ENCODE peak calls at places on chromosome X, in nine cellular contexts. Z is IMR-90; R is caudate nucleus; A is HEK293T; D is anterior cingulate cortex; F is activated T-cell treated with anti-CD3 and anti-CD28 coated beads, Interleukin-2, amount 50 U/mL, for 72 hours; U is T-cell; Q is brain microvascular endothelial cell; L is AG20443. E is an unnamed sample.

GRCh38 chrX:1564750-1565683 is 26.4 kb upstream of the AKAP17A start:
- DNase-seq in A (no peak), L (no peak), Z (no peak), F (no peak), Q (no peak), U (no peak), R (no peak), D (no peak), E (no peak)

GRCh38 chrX:38717871-38718270 is 83.4 kb upstream of the MID1IP1 start:
- DNase-seq in Q (peak; percentile 3), A (peak; percentile 52), R (no peak), U (no peak), Z (peak; percentile 20), L (peak; percentile 20), D (no peak), F (peak; percentile 6), E (peak; percentile 2)

GRCh38 chrX:114582698-114583395 is 1.0 kb upstream of the HTR2C start:
- DNase-seq in F (no peak), D (no peak), R (no peak), Z (no peak), Q (no peak), A (no peak), L (peak; percentile 1), U (no peak), E (no peak)

GRCh38 chrX:19177710-19178109 is 55.4 kb upstream of the ADGRG2 start:
- DNase-seq in Q (no peak), Z (no peak), A (no peak), D (no peak), L (no peak), F (no peak), U (no peak), R (no peak), E (peak; percentile 45)

GRCh38 chrX:103688949-103689348 is 2.5 kb upstream of the MORF4L2 start:
- DNase-seq in Z (peak; percentile 44), A (peak; percentile 49), F (no peak), Q (peak; percentile 5), R (no peak), U (no peak), D (no peak), L (no peak), E (peak; percentile 30)

GRCh38 chrX:154310991-154311541 is 15.5 kb downstream of the TKTL1 start:
- DNase-seq in U (no peak), F (no peak), D (no peak), R (no peak), L (no peak), Z (peak; percentile 7), Q (no peak), A (no peak), E (no peak)

GRCh38 chrX:69079278-69079677 is 86.0 kb downstream of the PJA1 start:
- DNase-seq in Z (peak; percentile 36), D (no peak), F (no peak), Q (no peak), A (no peak), L (peak; percentile 25), R (no peak), U (no peak), E (no peak)

GRCh38 chrX:85611926-85612325 is 232.5 kb upstream of the POF1B start:
- DNase-seq in Z (peak; percentile 22), L (peak; percentile 11), D (no peak), Q (no peak), A (peak; percentile 11), U (no peak), R (no peak), F (no peak), E (peak; percentile 2)

GRCh38 chrX:78650906-78651437 is 8.2 kb downstream of the RTL3 start:
- DNase-seq in U (no peak), L (no peak), R (no peak), F (no peak), Z (peak; percentile 73), D (no peak), Q (peak; percentile 23), A (no peak), E (peak; percentile 14)

GRCh38 chrX:47158131-47158530 is 13.1 kb downstream of the RBM10 start:
- DNase-seq in R (no peak), F (no peak), Z (no peak), Q (no peak), L (no peak), U (no peak), D (no peak), A (no peak), E (no peak)

GRCh38 chrX:139246295-139246694 is 284.2 kb upstream of the F9 start:
- DNase-seq in D (no peak), U (no peak), L (peak; percentile 15), R (no peak), A (no peak), Q (no peak), F (no peak), Z (no peak), E (no peak)

GRCh38 chrX:135557344-135557743 is 36.9 kb downstream of the INTS6L start:
- DNase-seq in Q (no peak), D (no peak), Z (no peak), U (no peak), A (no peak), F (no peak), R (no peak), L (no peak), E (no peak)

GRCh38 chrX:131747173-131747572 is 203.3 kb downstream of the OR13H1 start:
- DNase-seq in A (no peak), Q (peak; percentile 70), U (peak; percentile 64), R (no peak), F (peak; percentile 71), D (no peak), L (no peak), Z (peak; percentile 90), E (no peak)

GRCh38 chrX:48776818-48777439 is 9.5 kb upstream of the GATA1 start:
- DNase-seq in U (no peak), A (no peak), Q (no peak), Z (no peak), R (no peak), L (no peak), F (no peak), D (no peak), E (no peak)

GRCh38 chrX:149314031-149314430 is 191.1 kb downstream of the IDS start:
- DNase-seq in Q (peak; percentile 22), D (no peak), R (no peak), U (no peak), F (no peak), L (peak; percentile 9), A (no peak), Z (no peak), E (no peak)

GRCh38 chrX:123201720-123202119 is 17.6 kb downstream of the GRIA3 start:
- DNase-seq in R (no peak), U (no peak), D (no peak), L (no peak), Z (no peak), F (no peak), Q (no peak), A (no peak), E (no peak)

GRCh38 chrX:34629572-34629971 is 27.5 kb downstream of the TMEM47 start:
- DNase-seq in A (no peak), Q (no peak), Z (no peak), F (no peak), D (no peak), L (peak; percentile 42), U (no peak), R (no peak), E (peak; percentile 34)

GRCh38 chrX:45743081-45743533 is 542.4 kb upstream of the DIPK2B start:
- DNase-seq in R (no peak), Q (peak; percentile 46), D (no peak), F (peak; percentile 6), L (peak; percentile 28), A (peak; percentile 53), Z (peak; percentile 75), U (no peak), E (peak; percentile 43)

GRCh38 chrX:118730500-118731247 is 3.3 kb downstream of the IL13RA1 start:
- DNase-seq in Q (peak; percentile 57), R (no peak), U (no peak), Z (peak; percentile 85), L (peak; percentile 25), A (no peak), D (no peak), F (no peak), E (no peak)

GRCh38 chrX:73838123-73838522 is 275.1 kb downstream of the CHIC1 start:
- DNase-seq in U (no peak), L (no peak), R (no peak), D (no peak), A (no peak), Z (no peak), F (no peak), Q (no peak), E (no peak)

GRCh38 chrX:120297923-120298322 is 13.3 kb downstream of the TMEM255A start:
- DNase-seq in L (no peak), D (no peak), Q (no peak), F (no peak), A (no peak), R (no peak), Z (no peak), U (no peak), E (no peak)

GRCh38 chrX:84046403-84046984 is 141.5 kb downstream of the RPS6KA6 start:
- DNase-seq in Z (peak; percentile 38), L (peak; percentile 13), Q (no peak), D (no peak), A (peak; percentile 33), R (no peak), F (no peak), U (no peak), E (peak; percentile 8)

GRCh38 chrX:153336988-153337387 is 3.0 kb downstream of the ZNF275 start:
- DNase-seq in D (no peak), A (no peak), R (no peak), F (no peak), Q (no peak), L (no peak), U (no peak), Z (no peak), E (no peak)

GRCh38 chrX:6985537-6985936 is 162.0 kb upstream of the STS start:
- DNase-seq in Q (no peak), D (no peak), A (no peak), F (no peak), Z (no peak), U (no peak), L (no peak), R (no peak), E (no peak)

GRCh38 chrX:148552775-148553174 is 52.4 kb downstream of the AFF2 start:
- DNase-seq in R (no peak), D (no peak), Q (no peak), F (no peak), U (no peak), A (peak; percentile 17), Z (no peak), L (no peak), E (no peak)

GRCh38 chrX:46777971-46778810 is 19.3 kb upstream of the SLC9A7 start:
- DNase-seq in Z (peak; percentile 56), F (no peak), R (no peak), A (no peak), Q (peak; percentile 35), D (no peak), L (no peak), U (no peak), E (no peak)